ENCODE peak calls at places on chromosome 9, in nine cellular contexts. B is mesothelial cell of epicardium, L is GM12878, H is foreskin fibroblast, O is mucosa of descending colon, F is body of pancreas, Q is MM.1S, J is WTC11, G is Calu3. V is an unnamed sample.

GRCh38 chr9:129338701-129339445 is 160.8 kb upstream of the IER5L start:
- DNase-seq in B (no peak), L (no peak), H (peak; percentile 40), O (no peak), F (no peak), Q (no peak), J (no peak), G (no peak), V (no peak)

GRCh38 chr9:127987103-127987614 is 6.4 kb upstream of the EEIG1 start:
- DNase-seq in B (no peak), L (no peak), H (no peak), O (no peak), F (peak; percentile 94), Q (no peak), J (no peak), G (peak; percentile 82), V (no peak)

GRCh38 chr9:92404437-92404836 is at the start of gene OGN:
- DNase-seq in B (no peak), L (no peak), H (peak; percentile 14), O (no peak), F (no peak), Q (no peak), J (no peak), G (no peak), V (no peak)

GRCh38 chr9:110048976-110049698 is 158.8 kb downstream of the C9orf152 start:
- DNase-seq in B (peak; percentile 23), L (no peak), H (no peak), O (no peak), F (no peak), Q (peak; percentile 27), J (peak; percentile 24), G (peak; percentile 11), V (no peak)

GRCh38 chr9:38153152-38153909 is 84.3 kb upstream of the SHB start:
- DNase-seq in B (no peak), L (no peak), H (no peak), O (no peak), F (peak; percentile 27), Q (no peak), J (no peak), G (no peak), V (no peak)

GRCh38 chr9:68721934-68722333 is 16.9 kb downstream of the PIP5K1B start:
- DNase-seq in B (no peak), L (no peak), H (no peak), O (no peak), F (no peak), Q (no peak), J (no peak), G (no peak), V (no peak)

GRCh38 chr9:106613250-106613737 is 249.7 kb upstream of the ZNF462 start:
- DNase-seq in B (no peak), L (no peak), H (no peak), O (peak; percentile 58), F (peak; percentile 23), Q (no peak), J (no peak), G (no peak), V (no peak)

GRCh38 chr9:92738661-92739081 is 26.0 kb downstream of the BICD2 start:
- DNase-seq in B (no peak), L (no peak), H (no peak), O (peak; percentile 37), F (no peak), Q (no peak), J (no peak), G (no peak), V (peak; percentile 76)

DNA sequence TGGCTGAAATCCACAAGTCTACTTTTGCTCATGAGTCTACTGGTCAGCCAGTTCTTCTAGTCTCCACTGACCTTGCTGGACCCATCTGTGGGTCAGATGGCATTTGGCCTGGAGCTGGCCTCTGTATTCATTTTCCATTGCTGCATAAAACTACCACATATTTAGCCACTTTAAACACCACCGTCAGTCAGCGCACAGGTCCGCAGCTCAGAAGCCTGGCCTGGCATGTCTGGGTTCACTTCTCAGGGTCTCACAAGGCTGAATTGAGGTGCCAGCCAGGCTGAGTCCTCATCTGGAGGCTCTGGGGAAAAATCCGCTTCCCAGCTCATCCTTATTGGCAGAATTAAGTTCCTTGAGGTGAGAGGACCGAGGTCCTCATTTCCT is 54.7 kb downstream of the BARX1 start:
- DNase-seq in B (no peak), L (no peak), H (no peak), O (no peak), F (no peak), Q (no peak), J (peak; percentile 1), G (no peak), V (no peak)
- TF ChIP-seq CTCF in B (no peak), L (no peak), H (no peak), O (no peak), F (no peak), Q (no peak), J (no peak), G (no peak), V (no peak)

GRCh38 chr9:36791204-36791948 is 218.7 kb downstream of the MELK start:
- DNase-seq in B (no peak), L (no peak), H (no peak), O (no peak), F (no peak), Q (no peak), J (no peak), G (no peak), V (no peak)

GRCh38 chr9:36789886-36790285 is 217.2 kb downstream of the MELK start:
- DNase-seq in B (no peak), L (no peak), H (no peak), O (no peak), F (no peak), Q (no peak), J (no peak), G (peak; percentile 5), V (no peak)

GRCh38 chr9:36787709-36788108 is 215.0 kb downstream of the MELK start:
- DNase-seq in B (no peak), L (no peak), H (no peak), O (no peak), F (no peak), Q (no peak), J (no peak), G (no peak), V (no peak)

GRCh38 chr9:36793277-36793676 is 220.6 kb downstream of the MELK start:
- DNase-seq in B (no peak), L (no peak), H (no peak), O (no peak), F (no peak), Q (peak; percentile 10), J (peak; percentile 63), G (no peak), V (no peak)

GRCh38 chr9:36788534-36788933 is 215.8 kb downstream of the MELK start:
- DNase-seq in B (no peak), L (no peak), H (no peak), O (no peak), F (no peak), Q (no peak), J (peak; percentile 64), G (no peak), V (no peak)
- TF ChIP-seq CTCF in B (peak; percentile 77), L (peak; percentile 58), H (peak; percentile 35), O (no peak), F (peak; percentile 11), Q (peak; percentile 44), J (peak; percentile 49), G (no peak), V (peak; percentile 45)

GRCh38 chr9:137807721-137808703 is 69.6 kb upstream of the CACNA1B start:
- DNase-seq in B (no peak), L (no peak), H (no peak), O (no peak), F (no peak), Q (no peak), J (no peak), G (no peak), V (no peak)

GRCh38 chr9:137802021-137802420 is 75.6 kb upstream of the CACNA1B start:
- DNase-seq in B (no peak), L (no peak), H (no peak), O (no peak), F (no peak), Q (no peak), J (no peak), G (no peak), V (no peak)

GRCh38 chr9:137801023-137801319 is 76.6 kb upstream of the CACNA1B start:
- DNase-seq in B (no peak), L (no peak), H (no peak), O (no peak), F (no peak), Q (no peak), J (no peak), G (no peak), V (no peak)

GRCh38 chr9:137802521-137803243 is 74.9 kb upstream of the CACNA1B start:
- DNase-seq in B (no peak), L (no peak), H (no peak), O (no peak), F (no peak), Q (no peak), J (no peak), G (no peak), V (no peak)

DNA sequence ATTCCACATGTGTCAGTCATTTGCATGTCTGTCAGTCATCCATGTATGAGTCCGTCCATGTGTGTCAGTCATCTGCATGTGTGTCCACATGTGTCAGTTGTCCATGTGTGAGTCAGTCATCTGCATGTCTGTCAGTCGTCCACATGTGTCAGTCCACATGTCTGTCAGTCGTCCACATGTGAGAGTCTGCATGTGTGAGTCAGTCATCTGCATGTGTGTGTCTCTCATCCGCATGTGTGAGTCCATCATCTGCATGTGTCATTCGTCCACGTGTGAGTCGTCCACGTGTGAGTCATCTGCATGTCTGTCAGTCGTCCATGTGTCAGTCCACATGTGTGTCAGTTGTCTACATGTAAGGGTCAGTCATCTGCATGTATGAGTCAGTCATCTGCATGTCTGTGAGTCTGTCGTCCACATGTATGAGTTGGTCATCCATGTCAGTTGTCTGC is 72.7 kb upstream of the CACNA1B start:
- DNase-seq in B (no peak), L (peak; percentile 16), H (peak; percentile 30), O (no peak), F (no peak), Q (no peak), J (no peak), G (no peak), V (no peak)
- TF ChIP-seq CTCF in B (no peak), L (no peak), H (no peak), O (no peak), F (no peak), Q (no peak), J (no peak), G (no peak), V (no peak)

GRCh38 chr9:102459828-102460227 is 535.3 kb upstream of the CYLC2 start:
- DNase-seq in B (no peak), L (no peak), H (no peak), O (no peak), F (no peak), Q (no peak), J (no peak), G (no peak), V (no peak)

GRCh38 chr9:102461441-102461840 is 533.7 kb upstream of the CYLC2 start:
- DNase-seq in B (no peak), L (no peak), H (no peak), O (no peak), F (no peak), Q (no peak), J (no peak), G (no peak), V (no peak)

DNA sequence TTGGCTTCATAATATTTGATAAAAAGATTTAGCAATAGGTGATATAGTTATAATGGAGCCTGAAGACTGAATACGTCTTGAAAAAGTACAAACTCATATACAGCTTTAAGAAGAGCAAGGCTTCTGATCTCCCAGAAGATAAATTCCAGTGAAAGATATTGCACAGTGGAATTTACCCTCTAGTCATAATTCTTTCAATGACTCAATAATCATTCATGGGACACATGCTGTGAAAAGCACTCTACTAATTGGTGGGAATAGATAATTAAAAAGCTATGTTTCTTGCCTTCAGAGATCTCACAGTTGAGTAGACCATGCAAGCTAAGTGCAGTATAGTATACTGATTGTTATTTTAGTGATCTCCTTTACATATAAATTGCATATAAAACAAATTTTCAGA is 538.6 kb upstream of the CYLC2 start:
- DNase-seq in B (no peak), L (no peak), H (no peak), O (no peak), F (no peak), Q (no peak), J (no peak), G (no peak), V (no peak)
- TF ChIP-seq CTCF in B (no peak), L (no peak), H (no peak), O (no peak), F (no peak), Q (no peak), J (no peak), G (no peak), V (no peak)